ENCODE peak calls at places on chromosomes 12 and 14, in seven cellular contexts. I is heart right ventricle, Y is AG04450, A is Peyer's patch, S is HCT116, O is stomach, F is lower lobe of right lung. T is an unnamed sample.

GRCh38 chr14:86311151-86311550 is 781.2 kb downstream of the FLRT2 start:
- DNase-seq in I (no peak), Y (no peak), A (no peak), S (no peak), O (no peak), F (no peak), T (no peak)

GRCh38 chr12:66709444-66709773 is 30.5 kb upstream of the GRIP1 start:
- DNase-seq in I (no peak), Y (no peak), A (no peak), S (no peak), O (no peak), F (no peak), T (no peak)

GRCh38 chr14:102692334-102692733 is 84.9 kb upstream of the TRAF3 start:
- DNase-seq in I (no peak), Y (no peak), A (no peak), S (no peak), O (no peak), F (no peak), T (no peak)

GRCh38 chr14:34374998-34375740 is 86.9 kb downstream of the SPTSSA start:
- DNase-seq in I (no peak), Y (no peak), A (no peak), S (no peak), O (no peak), F (no peak), T (no peak)

GRCh38 chr14:46571970-46572369 is 79.6 kb downstream of the RPL10L start:
- DNase-seq in I (no peak), Y (no peak), A (no peak), S (no peak), O (no peak), F (no peak), T (no peak)

GRCh38 chr12:64670856-64671639 is 60.8 kb downstream of the RASSF3 start:
- DNase-seq in I (no peak), Y (no peak), A (no peak), S (peak; percentile 59), O (peak; percentile 54), F (no peak), T (no peak)

GRCh38 chr12:107404981-107405380 is 280.6 kb upstream of the PWP1 start:
- DNase-seq in I (no peak), Y (no peak), A (no peak), S (peak; percentile 57), O (no peak), F (no peak), T (no peak)

GRCh38 chr14:61526405-61527312 is 168.7 kb upstream of the HIF1A start:
- DNase-seq in I (peak; percentile 54), Y (no peak), A (no peak), S (no peak), O (peak; percentile 82), F (peak; percentile 57), T (no peak)

GRCh38 chr14:100534528-100535286 is 52.5 kb downstream of the BEGAIN start:
- DNase-seq in I (no peak), Y (no peak), A (peak; percentile 34), S (no peak), O (no peak), F (peak; percentile 37), T (no peak)

GRCh38 chr14:91399868-91400640 is 17.6 kb downstream of the CCDC88C start:
- DNase-seq in I (no peak), Y (no peak), A (peak; percentile 74), S (no peak), O (peak; percentile 56), F (no peak), T (no peak)
- H3K4me3 ChIP-seq in I (no peak overlapping the region), Y (no peak overlapping the region), A (peak overlapping the region; percentile 60), S (no peak overlapping the region), O (peak overlapping the region; percentile 37), F (peak overlapping the region; percentile 29), T (no peak overlapping the region)

DNA sequence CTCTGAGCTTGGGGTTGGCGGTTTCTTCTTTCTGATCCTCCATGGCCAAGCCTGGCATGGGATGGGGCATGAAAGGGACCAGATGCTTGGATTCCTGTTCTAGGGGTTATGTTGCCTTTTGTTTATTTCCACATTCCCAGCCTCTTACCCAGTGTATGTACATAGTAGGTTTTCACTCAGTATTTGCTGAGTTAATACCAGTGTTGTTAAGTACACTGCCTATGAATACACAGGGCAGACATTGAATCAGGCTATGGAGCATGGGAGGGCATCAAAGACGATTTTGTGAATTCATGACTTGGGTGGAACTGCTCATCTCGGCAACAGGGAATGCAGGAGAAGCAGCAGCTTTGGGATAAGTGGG is 57.4 kb downstream of the GALNT16 start:
- DNase-seq in I (no peak), Y (no peak), A (no peak), S (no peak), O (no peak), F (no peak), T (no peak)
- H3K27ac ChIP-seq in I (peak overlapping the region; percentile 86), Y (peak overlapping the region; percentile 58), A (peak overlapping the region; percentile 54), S (no peak overlapping the region), O (peak overlapping the region; percentile 47), F (peak overlapping the region; percentile 9), T (peak overlapping the region; percentile 81)

DNA sequence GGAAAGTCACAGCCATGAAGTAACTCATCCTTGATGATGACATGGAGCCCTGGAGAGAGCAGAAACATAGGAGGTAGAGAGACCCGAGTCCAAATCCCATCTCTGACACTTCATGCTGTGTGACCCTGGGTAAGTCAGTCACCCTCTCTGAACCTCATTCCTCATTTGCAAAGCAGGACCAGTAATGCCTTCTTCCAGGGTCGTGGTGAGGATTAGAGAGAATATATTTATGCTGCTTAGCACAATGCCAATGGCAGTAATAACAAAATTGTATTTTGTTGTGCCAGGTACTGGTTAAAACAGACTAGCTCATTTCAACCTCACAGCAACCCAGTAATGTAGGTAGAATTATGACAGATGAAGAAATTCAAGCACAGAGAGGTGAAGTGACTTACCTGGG is 13.9 kb upstream of the RBM19 start:
- DNase-seq in I (no peak), Y (no peak), A (no peak), S (no peak), O (no peak), F (no peak), T (no peak)
- TF ChIP-seq CTCF in I (no peak), Y (no peak), A (no peak), S (no peak), O (no peak), F (no peak), T (no peak)

DNA sequence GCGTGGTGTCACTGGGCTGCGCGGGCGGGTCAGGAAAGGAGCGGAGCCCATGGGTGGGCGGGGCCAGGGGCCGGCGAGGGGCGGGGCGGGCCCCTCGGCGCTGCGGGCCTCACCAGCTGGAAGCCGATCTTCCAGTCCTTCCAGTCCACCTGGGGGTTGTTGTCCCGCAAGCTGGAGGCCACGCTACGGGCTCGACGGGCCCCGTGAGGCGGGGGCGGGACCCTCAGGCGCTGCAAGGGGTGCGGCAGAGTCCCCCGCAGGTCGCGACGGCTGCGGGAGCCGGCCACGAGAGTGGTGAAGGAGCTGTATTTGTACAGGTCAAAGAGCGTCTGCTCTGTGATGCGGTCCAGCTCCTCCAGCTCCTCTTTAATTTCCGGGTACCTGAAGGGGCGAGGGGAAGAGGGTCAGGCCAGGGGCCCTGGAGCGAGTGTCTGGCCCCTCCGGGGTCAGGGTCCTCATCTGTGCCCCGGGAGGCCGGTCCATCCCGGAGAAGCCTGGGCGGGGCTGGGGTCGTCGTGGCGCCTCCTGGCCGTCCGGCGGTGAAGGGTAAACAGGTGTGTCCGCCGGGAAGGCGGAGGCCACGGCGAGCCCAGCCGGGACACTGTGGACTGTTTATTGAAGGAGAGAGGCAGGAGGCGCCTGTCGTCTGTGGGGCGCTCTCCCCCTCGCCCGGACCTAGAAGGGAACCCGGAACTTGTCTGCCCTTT is 11.9 kb downstream of the SCNN1A start:
- DNase-seq in I (peak; percentile 83), Y (no peak), A (peak; percentile 94), S (no peak), O (peak; percentile 84), F (peak; percentile 86), T (no peak)
- H3K4me3 ChIP-seq in I (peak overlapping the region; percentile 59), Y (peak overlapping the region; percentile 54), A (peak overlapping the region; percentile 80), S (peak overlapping the region; percentile 72), O (peak overlapping the region; percentile 59), F (peak overlapping the region; percentile 75), T (peak overlapping the region; percentile 75)

T was measured in coronary artery.